ENCODE peak calls at places on chromosome 16, in nine cellular contexts. I is AG09309; N is A549; Q is PC-3; D is epithelial cell of esophagus; H is colonic mucosa; U is CD8-positive, alpha-beta T cell; A is IMR-90; E is gastrocnemius medialis. T is an unnamed sample.

GRCh38 chr16:82108774-82109173 is 61.2 kb downstream of the MPHOSPH6 start:
- DNase-seq in I (no peak), N (no peak), Q (no peak), D (no peak), H (no peak), U (no peak), A (no peak), E (no peak), T (no peak)

GRCh38 chr16:62805221-62805857 is 769.1 kb upstream of the CDH8 start:
- DNase-seq in I (no peak), N (no peak), Q (no peak), D (no peak), H (no peak), U (no peak), A (no peak), E (no peak), T (no peak)

GRCh38 chr16:73289232-73289631 is 241.3 kb upstream of the ZFHX3 start:
- DNase-seq in I (no peak), N (no peak), Q (no peak), D (no peak), H (no peak), U (no peak), A (no peak), E (no peak), T (no peak)

GRCh38 chr16:66116163-66116792 is 250.2 kb upstream of the CDH5 start:
- DNase-seq in I (no peak), N (no peak), Q (peak), D (peak), H (no peak), U (no peak), A (peak), E (no peak), T (no peak)

GRCh38 chr16:89742948-89743347 is 21.6 kb downstream of the ZNF276 start:
- DNase-seq in I (no peak), N (no peak), Q (no peak), D (no peak), H (no peak), U (no peak), A (no peak), E (no peak), T (no peak)

GRCh38 chr16:67150058-67150832 is 553 bp downstream of the B3GNT9 start:
- DNase-seq in I (no peak), N (peak), Q (no peak), D (peak), H (peak), U (no peak), A (peak), E (no peak), T (no peak)

GRCh38 chr16:22192261-22193133 is 13.6 kb upstream of the EEF2K start:
- DNase-seq in I (peak), N (no peak), Q (peak), D (peak), H (peak), U (peak), A (peak), E (peak), T (no peak)

GRCh38 chr16:50769-51591 is 2.4 kb downstream of the POLR3K start:
- DNase-seq in I (no peak), N (no peak), Q (no peak), D (no peak), H (no peak), U (no peak), A (no peak), E (no peak), T (no peak)

GRCh38 chr16:27729516-27730304 is 179.8 kb downstream of the KATNIP start:
- DNase-seq in I (no peak), N (no peak), Q (no peak), D (peak), H (no peak), U (no peak), A (peak), E (no peak), T (no peak)

GRCh38 chr16:53913082-53913870 is 209.3 kb downstream of the FTO start:
- DNase-seq in I (peak), N (no peak), Q (peak), D (peak), H (no peak), U (no peak), A (peak), E (peak), T (no peak)

GRCh38 chr16:59633996-59634579 is 900.0 kb upstream of the GOT2 start:
- DNase-seq in I (peak), N (no peak), Q (peak), D (peak), H (no peak), U (no peak), A (peak), E (no peak), T (no peak)

GRCh38 chr16:54325616-54326265 is 39.2 kb upstream of the IRX3 start:
- DNase-seq in I (no peak), N (no peak), Q (no peak), D (no peak), H (no peak), U (no peak), A (no peak), E (no peak), T (no peak)

GRCh38 chr16:64051826-64052225 is 1070.0 kb downstream of the CDH11 start:
- DNase-seq in I (no peak), N (no peak), Q (peak), D (peak), H (no peak), U (no peak), A (no peak), E (no peak), T (peak)

GRCh38 chr16:77843412-77843811 is 55.0 kb downstream of the VAT1L start:
- DNase-seq in I (no peak), N (no peak), Q (no peak), D (no peak), H (no peak), U (no peak), A (no peak), E (no peak), T (no peak)

GRCh38 chr16:71360378-71360777 is 1.9 kb downstream of the CALB2 start:
- DNase-seq in I (peak), N (peak), Q (peak), D (peak), H (no peak), U (no peak), A (peak), E (no peak), T (no peak)

GRCh38 chr16:74742051-74742481 is 32.6 kb downstream of the FA2H start:
- DNase-seq in I (no peak), N (no peak), Q (no peak), D (peak), H (no peak), U (no peak), A (peak), E (no peak), T (no peak)

GRCh38 chr16:86905302-86905701 is 327.0 kb downstream of the FOXL1 start:
- DNase-seq in I (no peak), N (no peak), Q (no peak), D (no peak), H (no peak), U (no peak), A (no peak), E (no peak), T (no peak)

GRCh38 chr16:13923703-13924298 is 3.8 kb downstream of the ERCC4 start:
- DNase-seq in I (no peak), N (peak), Q (peak), D (peak), H (no peak), U (no peak), A (peak), E (no peak), T (no peak)

GRCh38 chr16:30113031-30113710 is at the start of gene GDPD3:
- DNase-seq in I (no peak), N (no peak), Q (peak), D (peak), H (peak), U (no peak), A (no peak), E (no peak), T (no peak)

GRCh38 chr16:53129281-53130192 is 74.7 kb downstream of the CHD9 start:
- DNase-seq in I (no peak), N (no peak), Q (peak), D (peak), H (peak), U (no peak), A (peak), E (no peak), T (no peak)

GRCh38 chr16:59611556-59611955 is 877.4 kb upstream of the GOT2 start:
- DNase-seq in I (no peak), N (no peak), Q (no peak), D (no peak), H (no peak), U (no peak), A (peak), E (no peak), T (no peak)

GRCh38 chr16:82649766-82650165 is 23.0 kb downstream of the CDH13 start:
- DNase-seq in I (no peak), N (no peak), Q (no peak), D (no peak), H (no peak), U (no peak), A (peak), E (no peak), T (no peak)

GRCh38 chr16:49000594-49000993 is 281.0 kb downstream of the CBLN1 start:
- DNase-seq in I (no peak), N (no peak), Q (peak), D (peak), H (no peak), U (no peak), A (no peak), E (no peak), T (no peak)

GRCh38 chr16:381788-382717 is at the start of gene PGAP6:
- DNase-seq in I (no peak), N (no peak), Q (peak), D (peak), H (peak), U (peak), A (peak), E (peak), T (no peak)

GRCh38 chr16:51550785-51551184 is 399.7 kb upstream of the SALL1 start:
- DNase-seq in I (no peak), N (no peak), Q (no peak), D (peak), H (no peak), U (no peak), A (peak), E (no peak), T (no peak)

GRCh38 chr16:76583995-76584394 is 306.8 kb downstream of the CNTNAP4 start:
- DNase-seq in I (no peak), N (no peak), Q (no peak), D (peak), H (no peak), U (no peak), A (no peak), E (no peak), T (no peak)

GRCh38 chr16:47061204-47061603 is 82.5 kb downstream of the NETO2 start:
- DNase-seq in I (no peak), N (no peak), Q (no peak), D (no peak), H (no peak), U (no peak), A (no peak), E (no peak), T (no peak)

GRCh38 chr16:9257843-9258242 is 166.4 kb downstream of the HAPSTR1 start:
- DNase-seq in I (no peak), N (no peak), Q (no peak), D (no peak), H (no peak), U (no peak), A (no peak), E (no peak), T (no peak)

GRCh38 chr16:9259914-9260608 is 168.6 kb downstream of the HAPSTR1 start:
- DNase-seq in I (no peak), N (no peak), Q (no peak), D (no peak), H (no peak), U (no peak), A (no peak), E (no peak), T (no peak)

GRCh38 chr16:9254863-9255262 is 163.4 kb downstream of the HAPSTR1 start:
- DNase-seq in I (no peak), N (no peak), Q (no peak), D (no peak), H (no peak), U (no peak), A (no peak), E (no peak), T (no peak)

GRCh38 chr16:9258423-9259051 is 167.1 kb downstream of the HAPSTR1 start:
- DNase-seq in I (no peak), N (peak), Q (peak), D (peak), H (peak), U (no peak), A (peak), E (no peak), T (no peak)

GRCh38 chr16:9256196-9256595 is 164.8 kb downstream of the HAPSTR1 start:
- DNase-seq in I (no peak), N (peak), Q (peak), D (no peak), H (peak), U (no peak), A (no peak), E (no peak), T (no peak)
- TF ChIP-seq CTCF in I (peak), N (peak), Q (peak), D (no peak), H (peak), U (peak), A (peak), E (no peak), T (peak)

GRCh38 chr16:9113707-9114106 is 22.3 kb downstream of the HAPSTR1 start:
- DNase-seq in I (no peak), N (no peak), Q (no peak), D (no peak), H (no peak), U (no peak), A (no peak), E (no peak), T (no peak)

GRCh38 chr16:9114842-9115241 is 23.4 kb downstream of the HAPSTR1 start:
- DNase-seq in I (no peak), N (no peak), Q (no peak), D (no peak), H (no peak), U (no peak), A (no peak), E (no peak), T (no peak)

GRCh38 chr16:9114112-9114511 is 22.7 kb downstream of the HAPSTR1 start:
- DNase-seq in I (no peak), N (no peak), Q (no peak), D (no peak), H (no peak), U (no peak), A (no peak), E (no peak), T (no peak)

GRCh38 chr16:9112844-9113186 is 21.4 kb downstream of the HAPSTR1 start:
- DNase-seq in I (no peak), N (no peak), Q (no peak), D (no peak), H (no peak), U (no peak), A (no peak), E (no peak), T (no peak)

GRCh38 chr16:9112166-9112843 is 20.9 kb downstream of the HAPSTR1 start:
- DNase-seq in I (no peak), N (no peak), Q (no peak), D (no peak), H (no peak), U (no peak), A (no peak), E (no peak), T (no peak)
- H3K4me3 ChIP-seq in I (no peak), N (peak), Q (no peak), D (no peak), H (no peak), U (no peak), A (no peak), E (no peak), T (no peak)

GRCh38 chr16:69190046-69190588 is 3.2 kb downstream of the SNTB2 start:
- DNase-seq in I (no peak), N (no peak), Q (peak), D (no peak), H (no peak), U (no peak), A (no peak), E (no peak), T (no peak)
- TF ChIP-seq CTCF in I (no peak), N (no peak), Q (no peak), D (no peak), H (no peak), U (no peak), A (no peak), E (no peak), T (no peak)

GRCh38 chr16:57588821-57589220 is 39.6 kb upstream of the ADGRG1 start:
- DNase-seq in I (no peak), N (no peak), Q (no peak), D (no peak), H (no peak), U (no peak), A (no peak), E (no peak), T (no peak)

GRCh38 chr16:57591086-57591869 is 37.2 kb upstream of the ADGRG1 start:
- DNase-seq in I (peak), N (peak), Q (peak), D (peak), H (peak), U (peak), A (peak), E (no peak), T (peak)

GRCh38 chr16:57589374-57589773 is 39.1 kb upstream of the ADGRG1 start:
- DNase-seq in I (no peak), N (no peak), Q (no peak), D (no peak), H (no peak), U (no peak), A (no peak), E (no peak), T (no peak)

GRCh38 chr16:57591870-57592485 is 36.5 kb upstream of the ADGRG1 start:
- DNase-seq in I (no peak), N (no peak), Q (no peak), D (no peak), H (no peak), U (no peak), A (no peak), E (no peak), T (no peak)

GRCh38 chr16:57590654-57591085 is 37.8 kb upstream of the ADGRG1 start:
- DNase-seq in I (peak), N (peak), Q (peak), D (peak), H (no peak), U (no peak), A (peak), E (no peak), T (no peak)
- H3K4me3 ChIP-seq in I (no peak), N (no peak), Q (peak), D (no peak), H (no peak), U (no peak), A (no peak), E (no peak), T (no peak)

GRCh38 chr16:1765826-1766225 is 5.5 kb downstream of the NME3 start:
- DNase-seq in I (no peak), N (no peak), Q (no peak), D (no peak), H (no peak), U (no peak), A (no peak), E (no peak), T (no peak)

GRCh38 chr16:1762196-1762878 is 9.0 kb downstream of the NME3 start:
- DNase-seq in I (no peak), N (no peak), Q (no peak), D (no peak), H (no peak), U (no peak), A (no peak), E (no peak), T (no peak)

GRCh38 chr16:1764971-1765370 is 6.4 kb downstream of the NME3 start:
- DNase-seq in I (no peak), N (no peak), Q (no peak), D (no peak), H (no peak), U (no peak), A (no peak), E (no peak), T (no peak)

GRCh38 chr16:1762879-1763520 is 8.3 kb downstream of the NME3 start:
- DNase-seq in I (no peak), N (no peak), Q (no peak), D (no peak), H (no peak), U (no peak), A (no peak), E (no peak), T (no peak)

GRCh38 chr16:1763521-1764511 is 7.5 kb downstream of the NME3 start:
- DNase-seq in I (no peak), N (no peak), Q (no peak), D (peak), H (no peak), U (no peak), A (no peak), E (no peak), T (no peak)
- TF ChIP-seq CTCF in I (peak), N (peak), Q (peak), D (no peak), H (no peak), U (no peak), A (peak), E (no peak), T (peak)

GRCh38 chr16:28880955-28881354 is 2.7 kb downstream of the ATP2A1 start:
- DNase-seq in I (no peak), N (no peak), Q (no peak), D (no peak), H (no peak), U (no peak), A (no peak), E (no peak), T (no peak)
- H3K4me3 ChIP-seq in I (no peak), N (no peak), Q (no peak), D (no peak), H (no peak), U (no peak), A (no peak), E (no peak), T (no peak)

DNA sequence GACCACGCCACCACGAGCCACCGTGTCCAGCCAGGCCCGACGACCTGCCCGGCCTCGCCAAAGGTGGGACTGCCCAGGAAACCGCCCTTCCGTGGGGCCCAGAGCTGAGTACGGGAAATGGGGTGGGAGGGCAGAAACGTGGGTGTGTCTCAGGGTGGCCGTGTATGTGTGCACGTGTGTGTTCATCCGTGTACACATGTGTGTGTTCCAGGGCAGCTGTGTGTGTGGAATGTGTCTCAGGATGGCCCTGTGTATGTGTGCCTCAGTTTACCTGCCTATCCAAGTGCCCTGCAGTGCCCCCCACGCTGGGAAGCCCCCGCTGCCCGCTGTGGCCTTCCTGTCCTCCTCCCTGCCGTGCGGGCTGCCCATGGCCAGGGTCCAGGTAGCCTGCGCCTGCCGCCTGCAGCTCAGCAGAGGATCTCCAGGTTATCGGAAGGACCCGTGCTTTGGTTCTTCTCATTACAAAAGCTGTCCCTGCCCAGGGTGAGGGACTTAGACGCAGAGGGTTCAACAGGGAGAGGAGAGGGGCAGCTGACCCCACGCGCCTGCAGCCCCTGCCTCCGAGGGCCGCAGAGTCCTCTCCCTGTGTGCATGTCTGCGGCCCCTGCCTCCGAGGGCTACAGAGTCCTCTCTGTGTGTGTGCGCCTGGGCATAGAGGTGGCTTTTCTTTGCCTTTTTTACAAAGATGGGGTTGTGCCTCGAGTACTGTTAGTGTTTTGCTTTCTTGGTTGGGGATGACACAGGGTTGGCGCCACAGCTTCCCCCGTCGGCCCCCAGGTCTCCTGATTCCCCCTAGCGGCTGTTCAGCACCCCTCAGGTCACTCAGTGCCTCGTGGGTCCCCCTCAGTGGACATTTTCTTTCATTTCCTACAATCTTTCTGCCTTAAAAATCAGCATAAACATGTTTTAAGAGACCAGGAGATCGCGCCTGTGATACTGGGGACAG is 23.6 kb downstream of the ZNF469 start:
- DNase-seq in I (no peak), N (no peak), Q (no peak), D (no peak), H (no peak), U (no peak), A (no peak), E (no peak), T (no peak)
- TF ChIP-seq CTCF in I (no peak), N (no peak), Q (no peak), D (no peak), H (no peak), U (no peak), A (peak), E (no peak), T (peak)

GRCh38 chr16:85304337-85304736 is 192.1 kb upstream of the CIBAR2 start:
- DNase-seq in I (no peak), N (no peak), Q (no peak), D (no peak), H (no peak), U (no peak), A (no peak), E (no peak), T (no peak)
- H3K4me3 ChIP-seq in I (no peak), N (no peak), Q (no peak), D (no peak), H (no peak), U (no peak), A (no peak), E (no peak), T (no peak)

T was measured in LNCaP clone FGC.